ENCODE peak calls at places on chromosomes 1 and 21, in six cellular contexts. R is IMR-90, I is uterus, M is K562, S is prostate gland, Z is stomach. H is an unnamed sample.

GRCh38 chr1:30902653-30903290 is 5.8 kb downstream of the SDC3 start:
- DNase-seq in R (no peak), M (no peak), S (no peak), Z (no peak), I (no peak), H (no peak)

GRCh38 chr21:26445440-26445839 is 127.6 kb downstream of the CYYR1 start:
- DNase-seq in I (no peak), S (no peak), M (no peak), Z (no peak), R (peak), H (no peak)

GRCh38 chr1:1215266-1215676 is 1.3 kb upstream of the TNFRSF4 start:
- DNase-seq in S (no peak), I (no peak), Z (no peak), R (peak), M (no peak), H (no peak)

GRCh38 chr1:212034516-212035122 is 738 bp downstream of the INTS7 start:
- DNase-seq in M (no peak), R (no peak), S (no peak), Z (no peak), I (peak), H (no peak)

GRCh38 chr1:9700340-9700739 is 48.8 kb downstream of the PIK3CD start:
- DNase-seq in I (no peak), R (peak), M (no peak), S (no peak), Z (no peak), H (peak)

GRCh38 chr1:205324781-205325180 is 3.2 kb upstream of the NUAK2 start:
- DNase-seq in S (no peak), M (no peak), R (peak), Z (no peak), I (no peak), H (peak)

GRCh38 chr1:195717651-195718050 is 890.6 kb downstream of the KCNT2 start:
- DNase-seq in I (no peak), Z (no peak), R (peak), S (no peak), M (no peak), H (peak)

GRCh38 chr1:216604771-216605170 is 118.5 kb downstream of the ESRRG start:
- DNase-seq in S (no peak), Z (no peak), R (no peak), M (no peak), I (no peak), H (no peak)

GRCh38 chr1:187605736-187606135 is 777.0 kb downstream of the PLA2G4A start:
- DNase-seq in R (no peak), S (no peak), M (no peak), I (no peak), Z (no peak), H (no peak)

GRCh38 chr1:219340796-219341195 is 167.1 kb downstream of the LYPLAL1 start:
- DNase-seq in Z (no peak), M (no peak), I (no peak), S (no peak), R (peak), H (no peak)

GRCh38 chr1:207811920-207812720 is 60.3 kb downstream of the CD46 start:
- DNase-seq in Z (peak), R (peak), M (peak), S (peak), I (no peak), H (no peak)

GRCh38 chr21:29656504-29657227 is 283.1 kb downstream of the GRIK1 start:
- DNase-seq in I (no peak), M (peak), S (no peak), Z (no peak), R (peak), H (peak)

GRCh38 chr1:114150016-114150415 is 3.7 kb downstream of the SYT6 start:
- DNase-seq in Z (no peak), M (no peak), I (no peak), R (no peak), S (no peak), H (no peak)

GRCh38 chr1:52673513-52673912 is 24.6 kb downstream of the COA7 start:
- DNase-seq in S (no peak), R (no peak), I (no peak), Z (no peak), M (no peak), H (no peak)

GRCh38 chr21:31660134-31660565 is 657 bp downstream of the SOD1 start:
- DNase-seq in I (peak), Z (no peak), R (no peak), S (peak), M (no peak), H (peak)

GRCh38 chr21:31663584-31664249 is 4.2 kb downstream of the SOD1 start:
- DNase-seq in R (no peak), M (no peak), S (no peak), I (no peak), Z (no peak), H (no peak)

GRCh38 chr21:31656199-31657095 is 3.0 kb upstream of the SOD1 start:
- DNase-seq in S (no peak), R (peak), M (no peak), Z (no peak), I (no peak), H (no peak)

GRCh38 chr21:31658053-31658452 is 1.4 kb upstream of the SOD1 start:
- DNase-seq in I (no peak), M (peak), R (no peak), Z (no peak), S (no peak), H (no peak)

GRCh38 chr21:31659286-31660133 is at the start of gene SOD1:
- DNase-seq in M (peak), S (peak), I (peak), Z (peak), R (peak), H (peak)
- TF ChIP-seq POLR2A in M (peak), S (peak), I (peak), Z (no peak), R (peak), H (peak)

GRCh38 chr1:153946622-153947246 is at the start of gene DENND4B:
- DNase-seq in S (peak), M (peak), R (peak), Z (peak), I (peak), H (peak)

GRCh38 chr1:153944005-153944821 is 2.3 kb downstream of the DENND4B start:
- DNase-seq in I (no peak), R (no peak), M (no peak), S (no peak), Z (no peak), H (no peak)

GRCh38 chr1:153945131-153945794 is 1.3 kb downstream of the DENND4B start:
- DNase-seq in M (peak), S (no peak), R (peak), I (no peak), Z (peak), H (peak)

GRCh38 chr1:153944822-153945117 is 1.7 kb downstream of the DENND4B start:
- DNase-seq in R (no peak), Z (no peak), S (no peak), I (no peak), M (no peak), H (no peak)

DNA sequence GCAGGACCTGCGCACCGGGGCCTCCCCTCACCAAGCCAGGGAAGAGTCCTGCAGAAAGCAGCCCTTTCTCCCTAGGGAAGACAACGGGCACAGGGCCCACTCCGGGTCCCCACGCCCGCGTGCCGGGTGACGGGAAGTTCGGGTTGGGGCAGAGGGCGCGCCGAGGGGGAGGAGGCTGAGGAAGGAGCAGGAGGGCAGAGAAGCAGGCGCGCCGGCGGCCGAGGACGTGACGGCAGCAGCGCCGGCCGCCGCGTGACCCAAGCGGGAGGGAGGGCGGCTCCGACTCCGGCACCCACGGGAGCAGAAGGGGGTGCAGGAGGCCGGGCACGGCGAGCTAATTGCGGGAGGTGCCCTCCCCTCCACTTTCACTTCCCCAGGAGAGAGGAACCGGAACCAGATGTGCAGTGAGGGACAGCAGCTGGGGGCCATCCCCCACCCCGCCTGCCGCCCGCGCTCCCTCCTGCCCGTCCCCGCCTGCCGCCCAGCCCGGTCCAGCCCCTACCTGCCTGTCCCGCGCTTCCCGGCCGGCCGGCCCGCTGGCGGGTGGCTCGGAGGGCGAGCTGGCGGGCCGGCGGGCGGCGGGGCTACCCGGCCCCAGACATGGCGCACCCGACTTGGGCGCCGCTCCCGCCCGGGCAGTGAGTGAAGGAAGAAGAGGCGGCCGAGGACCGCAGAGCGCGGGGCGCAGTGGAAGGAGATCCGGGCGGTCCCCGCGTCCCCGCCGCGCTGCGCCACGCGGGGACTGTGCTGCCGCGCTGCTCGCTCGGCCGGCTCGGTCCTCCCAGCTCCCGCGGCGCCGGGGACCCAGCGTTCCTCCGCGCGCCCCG is 510 bp downstream of the DENND4B start:
- DNase-seq in S (peak), M (peak), I (peak), Z (peak), R (peak), H (peak)
- TF ChIP-seq POLR2A in S (peak), M (peak), I (peak), Z (no peak), R (no peak), H (peak)

DNA sequence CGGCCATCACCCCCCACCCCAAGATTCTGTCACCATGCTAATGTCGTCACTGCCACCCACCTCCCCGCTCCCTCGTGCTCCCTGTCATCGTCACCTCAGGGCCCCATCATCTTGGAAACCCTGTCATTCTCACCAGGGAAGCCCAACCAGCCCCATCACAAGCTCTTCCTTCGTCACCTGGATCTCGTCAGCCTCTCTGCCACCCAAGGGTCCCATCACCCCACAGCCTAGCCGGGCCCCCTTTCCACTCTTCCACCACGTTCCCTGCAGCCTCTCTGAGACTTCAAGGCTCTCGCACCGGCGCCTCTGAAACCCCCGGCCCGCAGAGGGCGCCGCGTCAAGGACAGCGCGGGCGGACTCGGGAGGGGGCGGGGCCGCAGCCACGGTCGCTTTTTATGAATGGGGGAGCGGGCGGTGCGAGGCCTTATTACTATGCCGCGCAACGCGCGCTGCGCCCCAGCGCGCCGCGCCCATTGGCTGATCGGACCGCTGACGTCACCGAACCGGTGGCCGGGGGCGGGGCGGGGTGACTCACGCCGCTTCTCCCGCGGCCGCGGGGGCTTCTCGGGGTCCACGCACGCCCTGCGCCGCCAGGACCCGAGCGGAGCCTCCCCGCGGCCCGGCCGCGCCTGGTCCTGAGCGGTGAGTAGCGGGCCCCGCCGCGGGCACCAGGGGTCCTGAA is at the start of gene GPR3:
- DNase-seq in M (peak), R (peak), I (peak), S (peak), Z (peak), H (peak)
- TF ChIP-seq POLR2A in M (peak), R (peak), I (peak), S (peak), Z (no peak), H (peak)

GRCh38 chr1:44673675-44674112 is 587 bp downstream of the TMEM53 start:
- DNase-seq in S (no peak), M (no peak), R (no peak), Z (no peak), I (no peak), H (no peak)
- TF ChIP-seq POLR2A in S (peak), M (no peak), R (no peak), Z (no peak), I (no peak), H (no peak)

DNA sequence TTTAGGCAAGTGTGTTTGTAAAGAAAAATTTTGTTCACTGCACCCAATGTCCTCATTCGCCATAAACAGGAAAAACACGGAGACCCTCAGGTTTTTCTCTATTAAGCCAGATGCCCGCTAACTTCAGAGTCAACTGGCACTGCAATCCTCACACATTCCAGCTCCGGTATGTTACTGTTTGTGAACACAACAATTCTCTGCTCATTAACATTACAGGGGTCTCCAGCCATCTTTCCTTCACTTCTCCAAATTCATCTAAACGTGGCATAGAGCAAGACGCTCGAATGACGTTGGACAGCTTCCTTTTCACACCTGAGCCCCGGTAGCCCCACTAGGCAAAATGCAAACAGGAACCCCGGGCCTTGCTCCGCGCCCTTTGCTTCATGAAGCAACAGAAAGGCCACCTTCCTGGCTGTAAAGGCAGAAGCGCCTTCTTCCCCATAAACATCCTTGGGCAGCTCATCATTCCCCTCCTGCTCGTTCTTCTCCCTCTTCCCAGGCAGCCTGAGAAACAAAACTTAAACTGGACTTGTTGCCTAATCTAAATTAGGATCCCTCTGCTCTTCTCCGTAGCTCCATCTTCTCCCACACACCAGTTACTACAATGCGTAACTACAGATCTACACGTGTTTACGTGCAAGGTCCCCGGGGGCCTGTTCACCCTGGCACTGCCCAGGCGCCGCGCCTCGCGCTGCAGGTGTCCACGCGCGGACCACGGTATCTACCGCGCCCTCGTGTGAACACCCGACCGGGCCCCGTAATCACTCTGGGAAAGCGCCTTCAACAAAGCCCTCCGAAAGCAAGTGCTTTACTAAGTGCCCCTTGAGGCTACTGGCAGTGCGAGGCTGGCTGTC is 1.2 kb downstream of the LBR start:
- DNase-seq in R (peak), Z (no peak), S (no peak), I (peak), M (peak), H (no peak)
- TF ChIP-seq POLR2A in R (no peak), Z (no peak), S (no peak), I (no peak), M (no peak), H (no peak)

DNA sequence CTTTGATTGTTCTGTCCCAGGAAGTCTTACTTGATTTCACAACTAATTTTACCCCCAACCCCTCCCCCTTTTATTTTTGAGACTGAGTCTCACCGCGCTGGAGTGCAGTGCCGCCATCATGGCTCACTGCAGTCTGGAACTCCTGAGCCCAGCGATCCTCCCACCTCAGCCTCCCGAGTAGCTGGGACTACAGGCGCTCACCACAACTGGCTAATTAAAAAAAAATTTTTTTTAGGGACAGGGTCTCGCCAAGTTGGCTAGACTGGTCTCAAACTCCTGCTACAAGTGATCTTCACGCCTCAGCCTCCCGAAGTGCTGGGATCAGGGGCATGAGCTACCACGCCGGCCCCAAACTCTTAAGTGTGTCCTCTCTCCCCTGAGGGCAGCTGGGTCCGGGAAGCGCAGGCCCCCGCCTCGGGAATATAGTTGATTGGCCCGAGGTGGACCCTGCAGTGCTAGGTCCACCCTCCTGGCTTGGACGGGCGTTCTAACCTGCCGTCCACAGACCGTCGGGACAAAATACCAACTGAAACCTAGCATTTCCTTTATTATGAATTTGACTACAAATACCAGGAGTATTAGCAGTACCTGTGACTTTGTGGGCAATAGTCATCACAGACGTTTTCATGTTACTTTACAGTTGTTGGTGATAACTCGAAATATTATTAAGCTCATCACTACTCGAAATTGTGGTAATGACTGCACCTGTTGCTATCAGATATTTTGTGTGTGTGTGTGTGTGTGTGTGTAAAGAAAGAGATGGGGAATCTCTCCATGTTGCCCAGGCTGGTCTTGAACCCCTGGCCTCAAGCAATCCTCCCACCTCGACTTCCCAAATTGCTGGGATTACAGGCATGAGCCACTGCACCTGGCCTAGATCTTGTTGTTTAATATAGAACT is 642 bp upstream of the PARP1 start:
- DNase-seq in Z (no peak), S (no peak), M (no peak), I (no peak), R (no peak), H (no peak)
- TF ChIP-seq POLR2A in Z (no peak), S (no peak), M (no peak), I (peak), R (no peak), H (no peak)

GRCh38 chr1:87330201-87330953 is 1.7 kb downstream of the LMO4 start:
- DNase-seq in S (no peak), R (peak), Z (peak), M (no peak), I (peak), H (peak)
- TF ChIP-seq POLR2A in S (no peak), R (no peak), Z (no peak), M (no peak), I (no peak), H (no peak)

GRCh38 chr1:150162582-150162861 is 12.8 kb downstream of the PLEKHO1 start:
- DNase-seq in I (no peak), Z (no peak), R (no peak), M (no peak), S (no peak), H (no peak)

GRCh38 chr1:150164769-150165168 is 15.1 kb downstream of the PLEKHO1 start:
- DNase-seq in Z (no peak), S (no peak), I (no peak), M (no peak), R (peak), H (no peak)

GRCh38 chr1:150164224-150164623 is 14.5 kb downstream of the PLEKHO1 start:
- DNase-seq in Z (no peak), R (no peak), I (no peak), S (no peak), M (no peak), H (no peak)

GRCh38 chr1:150161747-150162581 is 12.2 kb downstream of the PLEKHO1 start:
- DNase-seq in I (peak), Z (no peak), S (no peak), M (no peak), R (peak), H (no peak)

GRCh38 chr1:150162862-150163706 is 13.4 kb downstream of the PLEKHO1 start:
- DNase-seq in Z (peak), R (peak), S (peak), M (peak), I (peak), H (peak)
- TF ChIP-seq POLR2A in Z (no peak), R (peak), S (peak), M (peak), I (peak), H (peak)

GRCh38 chr1:235069577-235070563 is 58.8 kb downstream of the TOMM20 start:
- DNase-seq in I (no peak), R (peak), S (peak), M (no peak), Z (peak), H (no peak)

GRCh38 chr1:235069171-235069570 is 59.5 kb downstream of the TOMM20 start:
- DNase-seq in M (no peak), I (no peak), Z (no peak), S (no peak), R (no peak), H (no peak)

GRCh38 chr1:235068155-235069121 is 60.2 kb downstream of the TOMM20 start:
- DNase-seq in S (peak), I (no peak), M (no peak), R (peak), Z (peak), H (no peak)

GRCh38 chr1:235070819-235071218 is 57.8 kb downstream of the TOMM20 start:
- DNase-seq in S (no peak), I (no peak), M (no peak), R (no peak), Z (no peak), H (no peak)

DNA sequence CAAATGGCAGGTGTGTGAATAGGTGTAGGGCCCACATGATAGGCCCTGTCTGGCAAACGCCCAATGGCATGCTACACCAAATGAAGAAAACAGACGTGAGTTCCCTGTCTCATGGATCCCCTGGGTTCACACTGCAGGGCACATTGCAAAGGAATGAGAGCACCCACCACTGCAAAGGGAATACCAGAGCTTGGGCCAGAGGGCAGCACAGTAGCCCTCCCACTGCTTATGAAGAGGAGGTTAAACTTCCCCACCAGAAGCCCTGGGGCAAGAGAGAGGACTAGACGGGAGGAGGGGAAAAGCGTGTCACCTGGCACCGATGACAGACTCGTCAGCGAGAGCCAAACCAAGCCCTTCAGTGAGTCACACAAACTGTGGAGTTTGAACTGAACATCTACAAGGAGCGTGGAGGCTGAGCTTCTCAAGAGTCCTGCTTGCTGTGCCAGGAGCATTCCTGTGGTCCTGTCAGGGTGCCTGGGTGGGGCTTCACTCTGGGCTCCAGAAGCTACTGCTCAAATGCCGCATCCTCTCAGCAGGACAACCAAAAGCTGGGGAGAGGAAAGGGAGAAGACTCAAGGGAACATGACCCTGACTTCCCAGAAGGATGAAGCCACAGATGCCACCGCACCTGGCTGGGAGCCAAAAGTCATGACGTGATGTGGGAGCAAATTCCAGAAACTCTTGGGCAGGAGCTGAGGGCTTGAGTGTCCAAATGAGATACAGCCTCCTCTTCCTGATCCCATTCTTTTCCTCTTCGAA is 61.1 kb downstream of the TOMM20 start:
- DNase-seq in S (peak), Z (peak), I (peak), R (peak), M (no peak), H (peak)
- TF ChIP-seq POLR2A in S (peak), Z (no peak), I (no peak), R (no peak), M (no peak), H (no peak)

H was measured in H54.